ENCODE peak calls at places on chromosome 15, in eight cellular contexts. One of them, this sample, is unnamed.
A peak's percentile ranks its signal among the peaks of the same experiment; 100 is the strongest.

GRCh38 chr15:74653426-74654082 is 37.9 kb downstream of the CLK3 start:
- DNase-seq in right lobe of liver: no peak
- DNase-seq in GM12865: peak; percentile 61
- DNase-seq in SK-N-SH: peak; percentile 52
- DNase-seq in A549: no peak
- DNase-seq in Panc1: no peak
- DNase-seq in cardiac fibroblast: peak; percentile 78
- DNase-seq in mammary epithelial cell: peak; percentile 60
- DNase-seq in this sample: no peak

GRCh38 chr15:73928971-73929627 is 2.8 kb downstream of the LOXL1 start:
- DNase-seq in right lobe of liver: no peak
- DNase-seq in SK-N-SH: no peak
- DNase-seq in A549: no peak
- DNase-seq in mammary epithelial cell: no peak
- DNase-seq in Panc1: no peak
- DNase-seq in cardiac fibroblast: no peak
- DNase-seq in GM12865: no peak
- DNase-seq in this sample: no peak

GRCh38 chr15:67192185-67192584 is 62.3 kb downstream of the AAGAB start:
- DNase-seq in cardiac fibroblast: peak; percentile 38
- DNase-seq in Panc1: no peak
- DNase-seq in right lobe of liver: no peak
- DNase-seq in GM12865: no peak
- DNase-seq in SK-N-SH: no peak
- DNase-seq in mammary epithelial cell: no peak
- DNase-seq in A549: no peak
- DNase-seq in this sample: no peak

GRCh38 chr15:84981711-84982300 is at the start of gene PDE8A:
- DNase-seq in A549: peak; percentile 63
- DNase-seq in Panc1: no peak
- DNase-seq in cardiac fibroblast: no peak
- DNase-seq in SK-N-SH: peak; percentile 78
- DNase-seq in mammary epithelial cell: peak; percentile 35
- DNase-seq in right lobe of liver: peak; percentile 74
- DNase-seq in GM12865: peak; percentile 77
- DNase-seq in this sample: peak; percentile 38

GRCh38 chr15:68431792-68432401 is at the start of gene ITGA11:
- DNase-seq in SK-N-SH: peak; percentile 91
- DNase-seq in cardiac fibroblast: peak; percentile 56
- DNase-seq in Panc1: no peak
- DNase-seq in A549: peak; percentile 66
- DNase-seq in right lobe of liver: no peak
- DNase-seq in GM12865: peak; percentile 21
- DNase-seq in mammary epithelial cell: peak; percentile 54
- DNase-seq in this sample: peak; percentile 64

GRCh38 chr15:82539690-82540054 is 585 bp downstream of the RPS17 start:
- DNase-seq in right lobe of liver: peak; percentile 62
- DNase-seq in GM12865: no peak
- DNase-seq in SK-N-SH: peak; percentile 33
- DNase-seq in cardiac fibroblast: peak; percentile 24
- DNase-seq in A549: no peak
- DNase-seq in mammary epithelial cell: no peak
- DNase-seq in Panc1: no peak
- DNase-seq in this sample: no peak

GRCh38 chr15:25481208-25481862 is 42.5 kb upstream of the UBE3A start:
- DNase-seq in right lobe of liver: no peak
- DNase-seq in SK-N-SH: peak; percentile 36
- DNase-seq in GM12865: no peak
- DNase-seq in mammary epithelial cell: no peak
- DNase-seq in cardiac fibroblast: no peak
- DNase-seq in A549: no peak
- DNase-seq in Panc1: no peak
- DNase-seq in this sample: peak; percentile 28

GRCh38 chr15:66908503-66909095 is 156.8 kb upstream of the SMAD3 start:
- DNase-seq in cardiac fibroblast: no peak
- DNase-seq in SK-N-SH: no peak
- DNase-seq in mammary epithelial cell: no peak
- DNase-seq in A549: no peak
- DNase-seq in Panc1: no peak
- DNase-seq in right lobe of liver: peak; percentile 22
- DNase-seq in GM12865: no peak
- DNase-seq in this sample: no peak

GRCh38 chr15:41895957-41896356 is 2.1 kb upstream of the SPTBN5 start:
- DNase-seq in Panc1: no peak
- DNase-seq in A549: no peak
- DNase-seq in mammary epithelial cell: no peak
- DNase-seq in cardiac fibroblast: no peak
- DNase-seq in GM12865: no peak
- DNase-seq in SK-N-SH: no peak
- DNase-seq in right lobe of liver: no peak
- DNase-seq in this sample: no peak

GRCh38 chr15:41895491-41895890 is 1.6 kb upstream of the SPTBN5 start:
- DNase-seq in mammary epithelial cell: no peak
- DNase-seq in cardiac fibroblast: no peak
- DNase-seq in right lobe of liver: no peak
- DNase-seq in SK-N-SH: no peak
- DNase-seq in A549: no peak
- DNase-seq in Panc1: no peak
- DNase-seq in GM12865: no peak
- DNase-seq in this sample: no peak

GRCh38 chr15:41894251-41894790 is 468 bp upstream of the SPTBN5 start:
- DNase-seq in right lobe of liver: no peak
- DNase-seq in GM12865: no peak
- DNase-seq in mammary epithelial cell: no peak
- DNase-seq in Panc1: no peak
- DNase-seq in A549: no peak
- DNase-seq in cardiac fibroblast: no peak
- DNase-seq in SK-N-SH: no peak
- DNase-seq in this sample: no peak

GRCh38 chr15:41893422-41894250 is at the start of gene SPTBN5:
- DNase-seq in SK-N-SH: peak; percentile 69
- DNase-seq in cardiac fibroblast: no peak
- DNase-seq in GM12865: no peak
- DNase-seq in mammary epithelial cell: peak; percentile 70
- DNase-seq in Panc1: no peak
- DNase-seq in A549: no peak
- DNase-seq in right lobe of liver: no peak
- DNase-seq in this sample: no peak

GRCh38 chr15:41894791-41895463 is 1.1 kb upstream of the SPTBN5 start:
- DNase-seq in Panc1: no peak
- DNase-seq in cardiac fibroblast: peak; percentile 81
- DNase-seq in right lobe of liver: no peak
- DNase-seq in SK-N-SH: peak; percentile 97
- DNase-seq in mammary epithelial cell: peak; percentile 86
- DNase-seq in A549: no peak
- DNase-seq in GM12865: peak; percentile 88
- DNase-seq in this sample: peak; percentile 68
- TF ChIP-seq CTCF in Panc1: no peak
- TF ChIP-seq CTCF in cardiac fibroblast: no peak
- TF ChIP-seq CTCF in right lobe of liver: no peak
- TF ChIP-seq CTCF in SK-N-SH: peak; percentile 36
- TF ChIP-seq CTCF in mammary epithelial cell: peak; percentile 43
- TF ChIP-seq CTCF in A549: no peak
- TF ChIP-seq CTCF in GM12865: peak; percentile 8
- TF ChIP-seq CTCF in this sample: no peak

DNA sequence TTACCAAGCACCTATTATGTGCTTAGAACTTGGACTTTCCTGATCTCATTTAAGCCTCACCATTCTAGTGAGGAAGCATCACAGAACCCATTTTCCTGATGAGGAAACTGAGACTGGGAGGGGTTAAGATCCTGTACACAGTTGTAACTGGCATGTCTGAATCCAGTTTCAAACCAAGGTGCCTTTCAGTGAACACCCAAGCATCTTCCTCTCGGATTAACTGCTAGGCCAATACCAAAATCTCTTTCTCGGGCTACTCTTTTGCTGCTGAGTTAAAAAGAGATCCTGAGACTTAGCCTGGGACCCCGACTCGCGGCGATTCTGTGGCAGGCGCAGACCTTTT is 578 bp upstream of the CEMIP start:
- DNase-seq in GM12865: no peak
- DNase-seq in right lobe of liver: no peak
- DNase-seq in SK-N-SH: no peak
- DNase-seq in Panc1: no peak
- DNase-seq in mammary epithelial cell: no peak
- DNase-seq in cardiac fibroblast: no peak
- DNase-seq in A549: no peak
- DNase-seq in this sample: no peak
- H3K4me3 ChIP-seq in GM12865: no peak overlapping the region
- H3K4me3 ChIP-seq in right lobe of liver: peak overlapping the region; percentile 44
- H3K4me3 ChIP-seq in SK-N-SH: peak overlapping the region; percentile 62
- H3K4me3 ChIP-seq in Panc1: peak overlapping the region; percentile 57
- H3K4me3 ChIP-seq in mammary epithelial cell: peak overlapping the region; percentile 52
- H3K4me3 ChIP-seq in cardiac fibroblast: no peak overlapping the region
- H3K4me3 ChIP-seq in A549: peak overlapping the region; percentile 56
- H3K4me3 ChIP-seq in this sample: no peak overlapping the region

DNA sequence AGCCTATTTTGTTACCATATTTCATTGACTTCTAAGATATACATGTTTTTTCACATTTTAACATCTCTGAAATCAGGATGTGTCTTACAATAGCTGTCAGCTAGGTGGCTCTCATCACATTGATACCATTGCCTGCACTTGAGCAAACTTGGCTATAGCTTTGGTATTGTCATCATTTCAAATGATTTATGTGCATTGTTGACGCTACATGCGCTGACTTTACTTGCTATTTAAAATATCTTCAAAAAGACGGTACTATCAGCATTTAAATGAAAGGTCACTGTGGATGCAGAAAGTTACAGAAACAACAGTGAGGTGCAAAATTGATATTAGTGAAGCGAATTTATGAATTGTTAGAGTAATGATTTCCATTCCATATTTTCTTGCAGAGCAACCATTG is 54.0 kb upstream of the ABHD2 start:
- DNase-seq in cardiac fibroblast: peak; percentile 55
- DNase-seq in A549: peak; percentile 54
- DNase-seq in GM12865: peak; percentile 13
- DNase-seq in SK-N-SH: no peak
- DNase-seq in right lobe of liver: no peak
- DNase-seq in Panc1: no peak
- DNase-seq in mammary epithelial cell: peak; percentile 9
- DNase-seq in this sample: no peak
- TF ChIP-seq CTCF in cardiac fibroblast: peak; percentile 51
- TF ChIP-seq CTCF in A549: peak; percentile 62
- TF ChIP-seq CTCF in GM12865: no peak
- TF ChIP-seq CTCF in SK-N-SH: peak; percentile 47
- TF ChIP-seq CTCF in right lobe of liver: peak; percentile 20
- TF ChIP-seq CTCF in Panc1: peak; percentile 66
- TF ChIP-seq CTCF in mammary epithelial cell: peak; percentile 54
- TF ChIP-seq CTCF in this sample: no peak

DNA sequence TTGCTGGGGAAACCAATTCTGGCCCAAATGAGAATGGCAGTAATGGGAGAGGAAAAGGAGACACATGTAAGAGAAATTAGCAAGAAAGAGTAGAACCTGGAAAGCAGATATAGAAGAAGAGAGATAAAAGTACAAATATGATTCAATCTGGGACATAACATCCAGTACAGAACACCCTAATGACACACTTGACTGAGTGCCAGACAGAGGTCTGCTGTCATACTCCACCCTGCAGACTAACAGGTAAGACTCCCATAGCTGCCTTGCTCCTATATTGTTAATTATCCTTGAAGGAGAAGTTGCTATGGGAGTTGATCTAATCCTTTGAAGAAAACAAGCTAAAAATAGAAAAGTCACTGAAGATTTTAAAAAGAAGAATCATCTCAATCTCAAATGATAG is 21.1 kb downstream of the CCPG1 start:
- DNase-seq in cardiac fibroblast: peak; percentile 11
- DNase-seq in Panc1: no peak
- DNase-seq in right lobe of liver: no peak
- DNase-seq in mammary epithelial cell: peak; percentile 50
- DNase-seq in SK-N-SH: peak; percentile 33
- DNase-seq in A549: no peak
- DNase-seq in GM12865: no peak
- DNase-seq in this sample: no peak
- H3K4me3 ChIP-seq in cardiac fibroblast: no peak overlapping the region
- H3K4me3 ChIP-seq in Panc1: no peak overlapping the region
- H3K4me3 ChIP-seq in right lobe of liver: no peak overlapping the region
- H3K4me3 ChIP-seq in mammary epithelial cell: no peak overlapping the region
- H3K4me3 ChIP-seq in SK-N-SH: no peak overlapping the region
- H3K4me3 ChIP-seq in A549: no peak overlapping the region
- H3K4me3 ChIP-seq in GM12865: no peak overlapping the region
- H3K4me3 ChIP-seq in this sample: no peak overlapping the region

DNA sequence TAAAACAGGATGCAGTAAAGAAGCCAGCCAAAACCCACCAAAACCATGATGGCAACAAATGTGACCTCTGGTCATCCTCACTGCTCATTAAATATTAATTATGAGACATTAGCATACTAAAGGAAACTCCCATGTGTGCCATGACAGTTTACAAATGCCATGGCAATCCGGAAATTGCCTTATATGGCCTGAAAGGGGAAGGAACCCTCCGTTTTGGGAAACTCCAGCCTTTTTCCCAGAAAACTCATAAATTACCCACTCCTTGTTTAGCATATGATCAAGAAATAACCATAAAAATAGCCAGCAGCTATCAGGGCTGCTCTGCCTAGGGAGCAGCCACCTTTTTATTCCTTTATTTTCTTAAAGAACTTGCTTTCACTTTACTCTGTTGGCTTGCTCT is 992.7 kb downstream of the NTRK3 start:
- DNase-seq in mammary epithelial cell: no peak
- DNase-seq in SK-N-SH: no peak
- DNase-seq in GM12865: no peak
- DNase-seq in Panc1: no peak
- DNase-seq in right lobe of liver: no peak
- DNase-seq in A549: no peak
- DNase-seq in cardiac fibroblast: no peak
- DNase-seq in this sample: no peak
- TF ChIP-seq CTCF in mammary epithelial cell: no peak
- TF ChIP-seq CTCF in SK-N-SH: no peak
- TF ChIP-seq CTCF in GM12865: no peak
- TF ChIP-seq CTCF in Panc1: no peak
- TF ChIP-seq CTCF in right lobe of liver: no peak
- TF ChIP-seq CTCF in A549: no peak
- TF ChIP-seq CTCF in cardiac fibroblast: no peak
- TF ChIP-seq CTCF in this sample: no peak

This sample was measured in mucosa of descending colon.